ENCODE peak calls at places on chromosome 2, in nine cellular contexts. M is endothelial cell; D is kidney epithelial cell; E is HFFc6; N is hepatocyte; G is CD8-positive, alpha-beta T cell; Q is MCF 10A; K is GM23338; B is WTC11. U is an unnamed sample.

GRCh38 chr2:65300772-65301711 is 73.4 kb downstream of the ACTR2 start:
- DNase-seq in M (no peak), D (no peak), E (peak; percentile 76), N (peak; percentile 64), G (peak; percentile 82), Q (peak; percentile 46), K (peak; percentile 45), B (peak; percentile 21), U (peak; percentile 50)

GRCh38 chr2:62897187-62897827 is 153.3 kb upstream of the OTX1 start:
- DNase-seq in M (no peak), D (no peak), E (no peak), N (no peak), G (no peak), Q (no peak), K (no peak), B (no peak), U (no peak)

GRCh38 chr2:31023550-31023949 is 114.7 kb downstream of the GALNT14 start:
- DNase-seq in M (no peak), D (no peak), E (no peak), N (no peak), G (no peak), Q (no peak), K (no peak), B (no peak), U (no peak)

GRCh38 chr2:39142904-39143617 is 22.2 kb upstream of the SOS1 start:
- DNase-seq in M (no peak), D (no peak), E (no peak), N (no peak), G (no peak), Q (no peak), K (no peak), B (no peak), U (no peak)

GRCh38 chr2:6780765-6781274 is 84.9 kb downstream of the CMPK2 start:
- DNase-seq in M (peak; percentile 29), D (peak; percentile 25), E (no peak), N (peak; percentile 78), G (no peak), Q (peak; percentile 55), K (no peak), B (no peak), U (no peak)

GRCh38 chr2:70086278-70086837 is 919 bp upstream of the PCBP1 start:
- DNase-seq in M (peak; percentile 64), D (no peak), E (peak; percentile 68), N (peak; percentile 84), G (peak; percentile 90), Q (peak; percentile 89), K (peak; percentile 80), B (peak; percentile 60), U (peak; percentile 69)

GRCh38 chr2:85951351-85952067 is 62.7 kb upstream of the ST3GAL5 start:
- DNase-seq in M (no peak), D (no peak), E (no peak), N (peak; percentile 40), G (no peak), Q (no peak), K (no peak), B (no peak), U (no peak)

GRCh38 chr2:85920810-85921545 is 32.2 kb upstream of the ST3GAL5 start:
- DNase-seq in M (no peak), D (no peak), E (no peak), N (peak; percentile 28), G (no peak), Q (peak; percentile 40), K (no peak), B (no peak), U (peak; percentile 30)

GRCh38 chr2:230821261-230821990 is 43.3 kb upstream of the ITM2C start:
- DNase-seq in M (no peak), D (no peak), E (no peak), N (no peak), G (no peak), Q (no peak), K (no peak), B (no peak), U (no peak)

GRCh38 chr2:125684256-125684655 is 971.7 kb upstream of the GYPC start:
- DNase-seq in M (no peak), D (no peak), E (no peak), N (peak; percentile 0), G (no peak), Q (no peak), K (no peak), B (no peak), U (no peak)

GRCh38 chr2:100742884-100743283 is 77.1 kb upstream of the NPAS2 start:
- DNase-seq in M (no peak), D (peak; percentile 43), E (peak; percentile 91), N (peak; percentile 76), G (no peak), Q (peak; percentile 11), K (no peak), B (no peak), U (no peak)

GRCh38 chr2:88765154-88765948 is 73.9 kb downstream of the RPIA start:
- DNase-seq in M (peak; percentile 50), D (no peak), E (peak; percentile 1), N (no peak), G (no peak), Q (no peak), K (peak; percentile 84), B (peak; percentile 71), U (peak; percentile 68)

GRCh38 chr2:241258505-241259160 is 56.8 kb downstream of the HDLBP start:
- DNase-seq in M (no peak), D (no peak), E (no peak), N (no peak), G (no peak), Q (no peak), K (no peak), B (no peak), U (no peak)

GRCh38 chr2:241256168-241256545 is 59.3 kb downstream of the HDLBP start:
- DNase-seq in M (no peak), D (no peak), E (no peak), N (no peak), G (no peak), Q (no peak), K (no peak), B (no peak), U (no peak)

GRCh38 chr2:241255542-241256167 is 59.8 kb downstream of the HDLBP start:
- DNase-seq in M (no peak), D (no peak), E (no peak), N (no peak), G (no peak), Q (no peak), K (no peak), B (no peak), U (no peak)

GRCh38 chr2:241254904-241255351 is 60.5 kb downstream of the HDLBP start:
- DNase-seq in M (no peak), D (no peak), E (no peak), N (no peak), G (no peak), Q (no peak), K (no peak), B (no peak), U (no peak)

DNA sequence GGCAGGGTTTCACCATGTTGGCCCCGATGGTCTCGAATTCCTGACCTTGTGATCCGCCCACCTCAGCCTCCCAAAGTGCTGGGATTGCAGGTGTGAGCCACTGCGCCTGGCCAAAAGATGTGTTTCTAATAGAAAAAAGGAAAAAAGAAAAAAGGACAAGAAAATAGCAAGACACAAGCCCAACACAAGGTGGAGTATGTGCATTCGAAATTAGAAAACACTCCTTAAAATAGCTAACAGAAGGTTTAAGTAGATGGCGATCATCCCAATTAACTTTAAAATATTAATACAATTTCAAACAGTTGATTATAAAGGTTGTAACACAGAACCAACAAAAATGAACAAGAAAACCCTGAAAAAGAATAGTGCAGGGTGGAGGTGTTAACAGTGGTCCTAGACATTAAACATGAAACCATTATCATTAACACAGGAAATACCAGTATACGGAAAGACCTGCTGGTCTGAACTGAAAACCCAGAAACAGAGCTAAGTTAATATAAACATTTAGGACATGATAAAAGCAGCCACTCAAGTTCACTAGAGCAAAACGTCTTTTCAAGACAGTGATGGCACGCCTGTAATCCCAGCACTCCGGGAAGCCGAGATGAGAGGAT is 57.9 kb downstream of the HDLBP start:
- DNase-seq in M (no peak), D (no peak), E (no peak), N (no peak), G (no peak), Q (no peak), K (no peak), B (no peak), U (no peak)
- TF ChIP-seq CTCF in M (no peak), D (no peak), E (peak; percentile 51), N (peak; percentile 22), G (peak; percentile 26), Q (peak; percentile 8), K (no peak), B (no peak), U (no peak)

DNA sequence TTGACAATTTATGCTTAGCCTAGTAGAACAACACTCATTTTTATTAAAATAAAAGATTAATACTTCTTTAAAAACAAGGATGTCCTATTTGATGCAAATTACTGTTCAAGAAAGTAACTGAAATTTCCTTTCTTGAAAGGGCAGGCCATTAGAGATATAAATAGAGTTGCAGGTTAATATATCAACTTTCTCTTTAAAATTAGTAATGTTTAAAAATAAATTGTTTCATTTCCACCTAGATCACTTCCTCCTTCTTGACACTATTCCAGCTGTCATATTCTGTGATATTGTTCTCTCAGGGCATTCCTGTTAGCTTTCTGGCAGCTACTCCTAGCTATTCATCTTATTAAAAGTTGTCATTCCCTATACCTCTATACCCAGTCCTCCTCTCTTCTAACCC is 357.9 kb upstream of the NRP2 start:
- DNase-seq in M (no peak), D (no peak), E (no peak), N (no peak), G (no peak), Q (no peak), K (no peak), B (no peak), U (no peak)
- TF ChIP-seq CTCF in M (no peak), D (no peak), E (no peak), N (no peak), G (no peak), Q (no peak), K (no peak), B (no peak), U (no peak)

DNA sequence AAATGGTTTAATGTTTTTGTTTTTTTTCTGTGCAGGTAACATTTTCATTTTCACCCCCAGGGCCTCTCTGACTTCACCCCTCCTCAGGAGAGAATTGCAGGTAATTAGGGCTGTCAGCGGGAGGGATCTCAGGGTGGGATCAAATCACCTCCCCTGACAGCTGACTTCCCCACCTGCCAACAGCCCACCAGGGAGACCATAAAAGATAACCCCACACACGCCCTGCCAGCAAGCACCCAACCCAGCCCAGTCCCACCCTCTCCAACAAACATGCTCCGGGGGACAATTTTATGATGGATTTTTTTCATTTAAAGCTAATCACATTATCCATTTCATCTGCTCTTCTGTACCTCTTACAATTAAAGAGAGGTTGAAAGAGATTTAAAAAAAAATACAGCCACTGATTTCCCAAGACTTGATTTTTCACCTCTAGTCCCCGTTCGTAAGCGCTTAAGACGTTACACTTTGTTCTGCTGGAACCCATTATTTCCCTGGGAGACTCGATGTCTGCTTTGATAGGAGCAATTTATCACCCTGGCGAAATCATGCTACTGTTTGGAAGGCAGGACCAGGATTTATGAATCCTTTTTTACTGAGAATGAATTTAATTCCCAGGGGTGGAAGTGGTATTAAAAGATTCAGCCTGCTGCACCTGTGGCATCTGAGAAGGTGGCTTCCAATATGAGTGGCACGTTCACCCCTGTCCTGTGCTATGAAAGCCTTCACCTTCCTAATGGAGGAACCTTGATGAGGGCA is 232.9 kb upstream of the ID2 start:
- DNase-seq in M (no peak), D (no peak), E (no peak), N (no peak), G (no peak), Q (no peak), K (no peak), B (no peak), U (no peak)
- TF ChIP-seq CTCF in M (no peak), D (no peak), E (no peak), N (no peak), G (no peak), Q (no peak), K (no peak), B (no peak), U (no peak)

GRCh38 chr2:216404010-216404618 is 8.2 kb upstream of the SMARCAL1 start:
- DNase-seq in M (peak; percentile 18), D (no peak), E (peak; percentile 17), N (peak; percentile 43), G (peak; percentile 69), Q (peak; percentile 56), K (peak; percentile 67), B (peak; percentile 56), U (peak; percentile 33)
- TF ChIP-seq CTCF in M (peak; percentile 84), D (peak; percentile 85), E (peak; percentile 91), N (peak; percentile 58), G (peak; percentile 96), Q (peak; percentile 82), K (peak; percentile 83), B (peak; percentile 94), U (peak; percentile 79)